ENCODE peak calls at places on chromosome 20, in nine cellular contexts. Y is stomach, Q is Peyer's patch, G is HCT116, P is fibroblast of lung, R is K562, D is heart left ventricle, M is cardiac muscle cell, A is left lung. K is an unnamed sample.

GRCh38 chr20:47790032-47790965 is 5.0 kb upstream of the SULF2 start:
- DNase-seq in Y (no peak), Q (no peak), G (no peak), P (peak; percentile 98), R (no peak), D (no peak), M (peak; percentile 96), A (no peak), K (peak; percentile 89)

GRCh38 chr20:13771853-13772453 is 12.8 kb downstream of the ESF1 start:
- DNase-seq in Y (no peak), Q (no peak), G (no peak), P (peak; percentile 15), R (no peak), D (no peak), M (peak; percentile 41), A (no peak), K (peak; percentile 37)

GRCh38 chr20:1377341-1377871 is 15.4 kb downstream of the FKBP1A start:
- DNase-seq in Y (no peak), Q (no peak), G (no peak), P (no peak), R (no peak), D (no peak), M (no peak), A (no peak), K (no peak)

GRCh38 chr20:44083220-44083933 is 103.6 kb downstream of the JPH2 start:
- DNase-seq in Y (no peak), Q (no peak), G (peak; percentile 29), P (peak; percentile 83), R (no peak), D (peak; percentile 61), M (no peak), A (peak; percentile 45), K (peak; percentile 74)

GRCh38 chr20:42700423-42700822 is 489.3 kb downstream of the PTPRT start:
- DNase-seq in Y (no peak), Q (no peak), G (no peak), P (no peak), R (no peak), D (no peak), M (no peak), A (no peak), K (no peak)

GRCh38 chr20:815914-816606 is 17.5 kb upstream of the FAM110A start:
- DNase-seq in Y (peak; percentile 68), Q (peak; percentile 72), G (peak; percentile 56), P (peak; percentile 18), R (peak; percentile 58), D (peak; percentile 33), M (peak; percentile 66), A (peak; percentile 83), K (peak; percentile 88)

GRCh38 chr20:52083627-52084232 is 107.8 kb downstream of the ZFP64 start:
- DNase-seq in Y (peak; percentile 59), Q (no peak), G (peak; percentile 54), P (peak; percentile 52), R (peak; percentile 27), D (no peak), M (peak; percentile 81), A (no peak), K (peak; percentile 36)

GRCh38 chr20:58870293-58871014 is 17.9 kb downstream of the GNAS start:
- DNase-seq in Y (peak; percentile 79), Q (peak; percentile 69), G (no peak), P (no peak), R (peak; percentile 78), D (peak; percentile 67), M (peak; percentile 71), A (peak; percentile 79), K (peak; percentile 96)

GRCh38 chr20:35269055-35269781 is 8.7 kb downstream of the MMP24OS start:
- DNase-seq in Y (peak; percentile 69), Q (peak; percentile 80), G (no peak), P (peak; percentile 45), R (peak; percentile 81), D (peak; percentile 43), M (peak; percentile 72), A (peak; percentile 85), K (peak; percentile 83)

GRCh38 chr20:44618318-44618731 is 33.2 kb downstream of the ADA start:
- DNase-seq in Y (peak; percentile 69), Q (peak; percentile 57), G (no peak), P (no peak), R (no peak), D (no peak), M (no peak), A (no peak), K (no peak)

GRCh38 chr20:10430000-10430466 is 4.0 kb downstream of the MKKS start:
- DNase-seq in Y (no peak), Q (no peak), G (no peak), P (peak; percentile 41), R (no peak), D (no peak), M (no peak), A (no peak), K (peak; percentile 27)

GRCh38 chr20:11178946-11179654 is 505.3 kb upstream of the JAG1 start:
- DNase-seq in Y (no peak), Q (no peak), G (peak; percentile 88), P (peak; percentile 94), R (no peak), D (no peak), M (peak; percentile 44), A (no peak), K (no peak)

GRCh38 chr20:341682-342081 is 5.2 kb upstream of the NRSN2 start:
- DNase-seq in Y (no peak), Q (no peak), G (peak; percentile 94), P (peak; percentile 87), R (no peak), D (no peak), M (peak; percentile 76), A (no peak), K (peak; percentile 45)

GRCh38 chr20:47258745-47259695 is 97.5 kb downstream of the ZMYND8 start:
- DNase-seq in Y (no peak), Q (no peak), G (no peak), P (peak; percentile 90), R (no peak), D (peak; percentile 75), M (peak; percentile 74), A (no peak), K (no peak)

GRCh38 chr20:24448170-24448569 is 21.3 kb upstream of the SYNDIG1 start:
- DNase-seq in Y (no peak), Q (no peak), G (no peak), P (no peak), R (no peak), D (no peak), M (no peak), A (no peak), K (no peak)

GRCh38 chr20:37711001-37711400 is 17.2 kb downstream of the CTNNBL1 start:
- DNase-seq in Y (no peak), Q (no peak), G (no peak), P (no peak), R (no peak), D (no peak), M (peak; percentile 79), A (no peak), K (no peak)

GRCh38 chr20:1940581-1940980 is 45.4 kb downstream of the SIRPA start:
- DNase-seq in Y (no peak), Q (no peak), G (no peak), P (no peak), R (no peak), D (no peak), M (no peak), A (no peak), K (no peak)

GRCh38 chr20:1803216-1804128 is 91.7 kb upstream of the SIRPA start:
- DNase-seq in Y (peak; percentile 48), Q (peak; percentile 65), G (no peak), P (peak; percentile 77), R (no peak), D (peak; percentile 72), M (peak; percentile 81), A (peak; percentile 94), K (no peak)

GRCh38 chr20:55155360-55155759 is 680.0 kb downstream of the DOK5 start:
- DNase-seq in Y (no peak), Q (no peak), G (no peak), P (no peak), R (no peak), D (no peak), M (no peak), A (no peak), K (no peak)
- H3K4me1 ChIP-seq in Y (no peaks in the 10 kb centered on the region), Q (no peaks in the 10 kb centered on the region), G (no peaks in the 10 kb centered on the region), P (no peaks in the 10 kb centered on the region), R (no peaks in the 10 kb centered on the region), D (no peaks in the 10 kb centered on the region), M (no peaks in the 10 kb centered on the region), A (no peaks in the 10 kb centered on the region), K (no peaks in the 10 kb centered on the region)

DNA sequence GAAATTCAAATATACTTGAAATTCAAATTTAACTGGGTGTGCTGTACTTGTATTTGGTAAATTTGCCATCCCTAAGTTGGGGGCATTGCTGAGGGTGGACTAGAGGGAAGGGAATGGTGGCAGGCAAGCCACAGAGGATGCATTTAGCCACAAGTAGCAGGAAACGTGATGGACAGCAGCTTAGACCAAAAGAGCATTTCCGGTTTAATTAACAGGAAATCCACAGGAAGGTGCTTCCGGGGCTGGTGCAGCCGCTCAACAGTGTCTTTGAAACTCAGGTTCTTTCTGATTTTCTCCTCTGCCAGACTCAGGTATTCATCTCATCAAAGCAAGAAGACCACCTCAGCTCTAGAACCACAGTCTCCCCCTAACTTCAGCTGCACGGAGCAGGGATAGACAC is 7.9 kb upstream of the BCAS1 start:
- DNase-seq in Y (no peak), Q (no peak), G (no peak), P (no peak), R (no peak), D (no peak), M (no peak), A (no peak), K (no peak)
- H3K27ac ChIP-seq in Y (no peak overlapping the region), Q (no peak overlapping the region), G (no peak overlapping the region), P (no peak overlapping the region), R (no peak overlapping the region), D (no peak overlapping the region), M (no peak overlapping the region), A (no peak overlapping the region), K (no peak overlapping the region)

GRCh38 chr20:41003143-41003932 is 25.3 kb upstream of the TOP1 start:
- DNase-seq in Y (peak; percentile 74), Q (peak; percentile 79), G (peak; percentile 98), P (peak; percentile 99), R (peak; percentile 61), D (peak; percentile 51), M (peak; percentile 96), A (no peak), K (peak; percentile 76)

GRCh38 chr20:41004561-41005360 is 23.9 kb upstream of the TOP1 start:
- DNase-seq in Y (peak; percentile 39), Q (no peak), G (no peak), P (peak; percentile 43), R (no peak), D (no peak), M (no peak), A (no peak), K (peak; percentile 96)

GRCh38 chr20:41006126-41006935 is 22.3 kb upstream of the TOP1 start:
- DNase-seq in Y (no peak), Q (no peak), G (no peak), P (no peak), R (no peak), D (no peak), M (no peak), A (no peak), K (no peak)

GRCh38 chr20:41006936-41007871 is 21.4 kb upstream of the TOP1 start:
- DNase-seq in Y (no peak), Q (no peak), G (no peak), P (no peak), R (no peak), D (no peak), M (no peak), A (no peak), K (no peak)

GRCh38 chr20:41005361-41005729 is 23.3 kb upstream of the TOP1 start:
- DNase-seq in Y (peak; percentile 94), Q (peak; percentile 74), G (peak; percentile 74), P (peak; percentile 95), R (no peak), D (peak; percentile 88), M (peak; percentile 99), A (peak; percentile 78), K (peak; percentile 81)
- H3K4me3 ChIP-seq in Y (no peak overlapping the region), Q (no peak overlapping the region), G (peak overlapping the region; percentile 49), P (peak overlapping the region; percentile 71), R (no peak overlapping the region), D (no peak overlapping the region), M (no peak overlapping the region), A (peak overlapping the region; percentile 8), K (no peak overlapping the region)

GRCh38 chr20:4689224-4689623 is 32.5 kb upstream of the PRND start:
- DNase-seq in Y (no peak), Q (no peak), G (no peak), P (no peak), R (no peak), D (no peak), M (no peak), A (no peak), K (no peak)
- H3K4me1 ChIP-seq in Y (peaks cover 58% of the 10 kb centered on the region), Q (no peaks in the 10 kb centered on the region), G (peaks cover 28% of the 10 kb centered on the region), P (no peaks in the 10 kb centered on the region), R (peaks cover 13% of the 10 kb centered on the region), D (peaks cover 13% of the 10 kb centered on the region), M (peaks cover 13% of the 10 kb centered on the region), A (peaks cover 37% of the 10 kb centered on the region), K (peaks cover 16% of the 10 kb centered on the region)